ENCODE peak calls at places on chromosomes 3 and 15, in seven cellular contexts. O, R, K, C, Z, H and E are unnamed samples.

GRCh38 chr3:167814441-167814951 is 79.0 kb downstream of the SERPINI1 start:
- DNase-seq in O (no peak), R (no peak), K (no peak), C (no peak), Z (peak; percentile 75), H (peak; percentile 48), E (no peak)

GRCh38 chr3:89372456-89372855 is 265.0 kb downstream of the EPHA3 start:
- DNase-seq in O (no peak), R (no peak), K (no peak), C (no peak), Z (no peak), H (peak; percentile 11), E (no peak)

GRCh38 chr15:65651831-65652749 is 30.4 kb downstream of the SLC24A1 start:
- DNase-seq in O (no peak), R (no peak), K (no peak), C (no peak), Z (no peak), H (no peak), E (no peak)

GRCh38 chr3:15974647-15975046 is 176.9 kb upstream of the ANKRD28 start:
- DNase-seq in O (peak; percentile 78), R (no peak), K (no peak), C (no peak), Z (no peak), H (no peak), E (no peak)

GRCh38 chr3:23242106-23242505 is 39.0 kb downstream of the UBE2E2 start:
- DNase-seq in O (no peak), R (no peak), K (no peak), C (no peak), Z (no peak), H (no peak), E (no peak)

GRCh38 chr3:116440196-116440595 is 5.1 kb downstream of the LSAMP start:
- DNase-seq in O (no peak), R (no peak), K (no peak), C (no peak), Z (no peak), H (no peak), E (no peak)

GRCh38 chr15:57867970-57868791 is 161.7 kb downstream of the POLR2M start:
- DNase-seq in O (no peak), R (no peak), K (no peak), C (no peak), Z (no peak), H (no peak), E (no peak)

GRCh38 chr3:89216021-89216739 is 108.8 kb downstream of the EPHA3 start:
- DNase-seq in O (no peak), R (no peak), K (no peak), C (no peak), Z (no peak), H (peak; percentile 12), E (no peak)

GRCh38 chr15:52068004-52068403 is 44.6 kb downstream of the BCL2L10 start:
- DNase-seq in O (no peak), R (no peak), K (no peak), C (no peak), Z (no peak), H (no peak), E (no peak)

GRCh38 chr3:196399485-196399945 is 32.7 kb downstream of the UBXN7 start:
- DNase-seq in O (no peak), R (no peak), K (no peak), C (no peak), Z (no peak), H (peak; percentile 93), E (no peak)

GRCh38 chr3:10395196-10395595 is 74.3 kb upstream of the SEC13 start:
- DNase-seq in O (peak; percentile 26), R (no peak), K (no peak), C (no peak), Z (no peak), H (no peak), E (no peak)

GRCh38 chr3:38454179-38454883 is 641 bp downstream of the ACVR2B start:
- DNase-seq in O (peak; percentile 31), R (no peak), K (peak; percentile 68), C (peak; percentile 20), Z (no peak), H (peak; percentile 22), E (peak; percentile 14)